ENCODE peak calls at places on chromosomes 11 and 22, in four cellular contexts. Z is HepG2, N is K562, X is H1. G is an unnamed sample.

GRCh38 chr11:45161252-45162063 is 15.0 kb downstream of the PRDM11 start:
- DNase-seq in N (no peak), Z (no peak), X (no peak), G (no peak)

GRCh38 chr11:67732045-67732787 is 57.8 kb upstream of the ALDH3B2 start:
- DNase-seq in Z (no peak), X (no peak), N (peak), G (no peak)

GRCh38 chr22:40728731-40729189 is 49.5 kb downstream of the MCHR1 start:
- DNase-seq in X (no peak), Z (no peak), N (no peak), G (no peak)

GRCh38 chr22:45218974-45219373 is 21.7 kb downstream of the KIAA0930 start:
- DNase-seq in Z (no peak), N (no peak), X (no peak), G (peak)

GRCh38 chr11:61949169-61950034 is 749 bp upstream of the BEST1 start:
- DNase-seq in Z (peak), X (peak), N (peak), G (no peak)

GRCh38 chr11:57463596-57464342 is 3.4 kb downstream of the RTN4RL2 start:
- DNase-seq in N (no peak), X (no peak), Z (no peak), G (no peak)

GRCh38 chr22:41567452-41567768 is 6.6 kb downstream of the CSDC2 start:
- DNase-seq in N (no peak), X (no peak), Z (no peak), G (no peak)

GRCh38 chr11:106391771-106392412 is 314.4 kb downstream of the AASDHPPT start:
- DNase-seq in X (no peak), Z (no peak), N (no peak), G (no peak)

GRCh38 chr11:58392741-58393140 is 13.9 kb downstream of the OR5B3 start:
- DNase-seq in N (no peak), X (no peak), Z (peak), G (no peak)

GRCh38 chr22:46622081-46622521 is 1.9 kb downstream of the GRAMD4 start:
- DNase-seq in Z (no peak), X (no peak), N (no peak), G (no peak)

GRCh38 chr22:37077802-37078448 is 26.4 kb downstream of the KCTD17 start:
- DNase-seq in X (peak), Z (peak), N (peak), G (no peak)

GRCh38 chr22:24282401-24282800 is 11.8 kb downstream of the SPECC1L start:
- DNase-seq in N (no peak), Z (no peak), X (no peak), G (no peak)

GRCh38 chr22:20253161-20253560 is 15.0 kb downstream of the RTN4R start:
- DNase-seq in N (no peak), Z (no peak), X (no peak), G (no peak)

GRCh38 chr22:50307891-50308596 is 598 bp upstream of the PLXNB2 start:
- DNase-seq in X (no peak), Z (no peak), N (no peak), G (no peak)

DNA sequence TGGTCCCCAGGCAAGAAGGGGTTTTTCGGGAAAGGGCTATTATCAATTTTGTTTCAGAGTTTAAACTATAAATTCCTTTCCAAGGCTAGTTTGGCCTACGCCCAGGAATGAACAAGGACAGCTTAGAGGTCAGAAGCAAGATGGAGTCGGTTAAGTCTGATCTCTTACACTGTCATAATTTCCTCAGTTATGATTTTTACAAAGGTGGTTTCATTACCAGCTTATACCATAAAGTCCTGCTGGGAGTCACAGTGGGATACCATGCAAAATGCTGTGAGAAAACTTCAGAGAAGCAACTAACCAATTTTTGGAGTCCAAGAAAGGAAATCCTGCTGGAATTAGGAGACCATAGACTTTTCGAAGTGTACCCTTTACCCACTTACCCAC is 17.4 kb upstream of the ZC3H12C start:
- DNase-seq in Z (no peak), N (no peak), X (no peak), G (no peak)
- TF ChIP-seq SIN3A in Z (no peak), N (no peak), X (no peak), G (no peak)

DNA sequence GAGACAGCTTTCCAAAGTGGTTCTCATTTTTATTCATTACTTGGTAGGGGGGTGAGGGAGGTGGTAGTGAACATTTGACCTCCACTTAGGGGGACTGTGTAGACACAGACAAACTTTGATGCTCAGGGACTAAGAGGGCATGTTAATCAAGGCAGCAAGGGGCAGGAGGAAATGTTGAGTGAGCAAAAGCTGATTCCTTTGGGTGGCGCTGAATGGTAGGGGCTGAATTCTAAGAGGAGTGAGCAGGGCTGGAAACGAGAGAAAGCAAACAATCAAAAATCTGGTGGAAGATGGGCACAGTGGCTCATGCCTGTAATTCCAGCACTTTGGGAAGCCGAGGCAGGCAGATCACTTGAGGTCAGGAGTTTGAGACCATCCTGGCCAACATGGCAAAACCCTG is 164.8 kb upstream of the BDNF start:
- DNase-seq in Z (no peak), N (no peak), X (no peak), G (no peak)
- TF ChIP-seq MAX in Z (no peak), N (no peak), X (no peak), G (no peak)

DNA sequence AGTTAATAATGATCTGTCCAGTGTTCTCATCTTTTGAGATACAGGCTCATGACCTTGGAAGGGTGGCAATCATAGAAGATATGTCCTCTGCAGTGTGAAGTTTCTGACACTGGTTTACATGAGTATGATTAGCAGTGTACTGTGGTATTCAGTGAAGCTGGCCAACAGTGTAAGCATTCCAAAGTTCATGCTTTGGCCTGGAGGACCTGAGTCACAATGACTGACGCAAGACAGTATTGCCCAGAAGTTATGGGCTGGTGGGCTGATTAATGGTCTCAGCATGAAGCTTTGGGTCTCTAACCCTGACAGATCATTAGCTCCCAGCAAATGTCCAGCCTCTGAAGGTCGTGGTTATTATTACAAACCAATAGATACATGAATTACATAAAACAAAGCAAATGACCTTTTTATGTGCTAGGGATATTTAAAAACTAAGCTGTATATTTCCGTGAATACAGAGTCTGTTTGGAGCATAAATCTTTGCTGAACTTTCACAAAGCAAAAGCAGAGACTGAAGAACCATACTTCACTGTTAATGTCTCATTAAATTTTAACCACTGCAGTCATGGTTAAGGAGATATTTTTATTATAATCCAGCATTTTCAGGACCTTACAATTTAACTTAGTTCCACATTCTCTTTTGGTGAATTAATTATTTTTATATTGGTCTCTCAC is 28.3 kb upstream of the USP47 start:
- DNase-seq in X (no peak), N (no peak), Z (peak), G (no peak)
- TF ChIP-seq KDM1A in X (no peak), N (no peak), Z (no peak), G (no peak)

DNA sequence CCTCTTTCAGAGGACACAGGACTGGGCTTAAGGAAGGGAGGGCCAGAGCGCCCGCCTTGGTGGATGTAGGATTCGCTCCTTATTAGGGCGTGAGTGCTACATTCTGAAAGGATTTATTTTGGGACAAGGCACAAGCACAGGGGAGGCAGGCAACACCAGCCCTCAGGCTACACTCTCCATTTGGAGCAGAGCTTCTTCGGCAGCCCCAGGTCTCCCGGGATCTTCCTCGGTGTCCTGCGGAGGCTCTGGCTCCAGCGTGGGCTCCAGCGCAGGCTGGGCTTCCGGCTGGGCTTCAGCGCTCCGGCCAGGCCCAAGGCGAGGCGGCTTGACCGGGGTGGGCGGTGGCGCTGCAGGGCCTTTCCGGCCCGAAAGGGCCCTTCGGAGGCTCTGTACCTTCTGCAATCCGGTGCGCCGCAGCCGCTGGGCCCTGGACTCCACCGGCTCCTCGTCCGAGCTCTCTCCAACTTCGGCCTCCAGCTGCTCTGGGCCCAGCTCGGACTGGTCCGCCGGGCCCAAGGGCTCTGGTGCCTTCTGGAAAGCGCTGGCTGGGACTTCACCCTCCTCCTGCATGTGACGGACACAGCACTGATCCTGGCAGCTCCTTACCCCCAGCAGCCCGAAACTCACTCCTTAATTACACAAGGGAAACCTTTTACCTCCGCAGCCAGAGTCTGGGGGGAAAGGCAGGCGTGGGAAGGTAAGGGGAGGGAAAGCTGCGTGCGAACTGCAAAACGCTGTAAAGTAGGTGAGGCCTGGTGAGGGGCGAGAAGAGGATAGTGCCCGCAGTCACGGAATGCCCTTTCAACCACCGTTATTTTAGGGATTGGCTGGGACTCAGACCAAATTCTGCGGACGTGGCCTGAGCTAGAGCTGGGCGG is 1.1 kb downstream of the CAVIN3 start:
- DNase-seq in Z (no peak), X (no peak), N (no peak), G (no peak)
- TF ChIP-seq SIN3A in Z (no peak), X (no peak), N (no peak), G (no peak)

GRCh38 chr11:125072961-125073590 is 10.0 kb downstream of the SLC37A2 start:
- DNase-seq in X (no peak), Z (no peak), N (no peak), G (no peak)
- TF ChIP-seq MAX in X (no peak), Z (no peak), N (no peak), G (no peak)

GRCh38 chr11:130518164-130518563 is 69.7 kb downstream of the ADAMTS15 start:
- DNase-seq in X (no peak), Z (no peak), N (no peak), G (no peak)

GRCh38 chr11:130519128-130519932 is 70.9 kb downstream of the ADAMTS15 start:
- DNase-seq in N (no peak), Z (no peak), X (no peak), G (no peak)

GRCh38 chr11:130523166-130523565 is 74.7 kb downstream of the ADAMTS15 start:
- DNase-seq in X (no peak), N (no peak), Z (no peak), G (no peak)

GRCh38 chr11:130522284-130522961 is 74.0 kb downstream of the ADAMTS15 start:
- DNase-seq in N (peak), X (no peak), Z (peak), G (no peak)

DNA sequence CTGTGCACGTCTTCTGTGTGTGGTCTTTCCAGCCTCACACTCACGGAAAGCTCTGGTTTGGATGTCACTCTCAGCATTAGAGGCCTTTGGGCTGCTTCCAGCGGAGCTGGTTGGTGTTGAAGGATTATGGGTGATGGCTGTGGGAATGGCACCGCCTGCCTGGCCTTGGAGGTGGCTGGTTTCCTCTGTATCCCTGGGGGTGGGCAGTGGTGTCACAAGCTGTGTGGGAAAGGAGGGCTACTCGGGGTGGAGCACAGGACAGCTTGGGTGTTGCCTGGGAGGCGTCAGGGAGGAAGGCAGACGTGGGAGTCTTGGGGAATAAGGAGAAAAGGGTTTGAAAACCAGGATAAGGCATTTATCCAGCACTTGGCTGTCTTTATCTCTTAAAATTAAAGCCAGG is 71.8 kb downstream of the ADAMTS15 start:
- DNase-seq in N (no peak), Z (no peak), X (no peak), G (no peak)
- TF ChIP-seq KDM1A in N (no peak), Z (no peak), X (no peak), G (no peak)

DNA sequence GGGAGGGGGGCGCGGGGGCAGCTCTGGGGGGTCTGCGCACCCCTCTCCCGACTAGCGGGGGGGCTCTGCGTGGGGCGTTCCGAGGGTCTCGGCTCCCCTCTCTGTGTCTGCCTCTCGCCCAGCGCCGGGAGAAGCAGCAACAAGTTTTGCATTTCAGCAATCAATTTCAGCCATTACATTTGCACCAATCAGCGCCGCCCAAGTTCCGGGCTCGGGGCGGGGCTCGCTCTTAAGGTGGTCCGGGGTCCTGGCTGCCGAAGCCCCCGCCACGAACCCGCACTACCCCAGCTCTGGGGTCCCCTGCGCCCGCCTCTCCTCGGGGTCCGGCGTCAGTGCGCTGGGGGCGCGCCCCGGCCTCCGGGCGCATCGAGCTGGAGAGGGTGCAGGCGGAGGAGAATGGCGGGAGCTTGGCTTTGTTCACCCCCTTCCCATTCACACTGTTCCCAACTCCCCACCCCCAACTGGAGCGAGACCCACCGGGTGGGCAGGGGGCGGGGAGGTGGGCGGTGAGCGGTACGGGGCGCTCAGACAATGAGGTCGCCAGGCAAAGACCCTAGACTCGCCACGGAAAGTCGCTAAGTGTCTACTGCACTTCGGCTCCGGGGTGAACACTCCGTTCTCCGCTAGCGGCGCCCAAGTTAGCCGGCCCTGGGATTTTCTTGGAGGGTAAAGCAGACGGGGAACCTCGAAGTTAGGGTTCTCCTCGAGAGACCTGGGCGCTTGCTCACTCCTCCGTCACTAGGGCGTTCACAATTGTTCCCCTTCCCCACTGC is at the start of gene MN1:
- DNase-seq in N (no peak), Z (no peak), X (no peak), G (no peak)
- TF ChIP-seq SIN3A in N (no peak), Z (no peak), X (no peak), G (no peak)

GRCh38 chr11:13366266-13367026 is 88.9 kb downstream of the BMAL1 start:
- DNase-seq in X (no peak), N (no peak), Z (no peak), G (no peak)
- TF ChIP-seq MAX in X (no peak), N (no peak), Z (no peak), G (no peak)

DNA sequence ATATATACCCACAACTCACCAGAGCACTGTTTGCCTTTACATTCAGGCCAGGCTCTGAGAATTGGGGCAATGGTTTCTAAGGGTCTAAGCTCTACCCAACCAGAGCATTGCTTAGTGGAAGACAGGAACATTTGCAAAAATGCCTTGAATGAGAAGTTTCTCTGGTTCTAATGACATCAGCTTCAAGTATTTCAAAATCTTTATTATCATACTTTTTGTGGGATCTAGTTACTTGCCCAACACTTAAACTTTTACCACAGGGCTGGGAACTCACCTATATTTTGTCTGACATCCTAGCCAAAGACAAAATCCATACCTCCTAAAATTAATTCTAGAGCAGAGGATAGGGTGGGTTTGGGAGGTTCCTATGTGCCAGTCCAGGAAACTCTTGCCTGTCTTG is 51.5 kb downstream of the INSC start:
- DNase-seq in Z (no peak), N (no peak), X (no peak), G (no peak)
- TF ChIP-seq KDM1A in Z (no peak), N (no peak), X (no peak), G (no peak)

GRCh38 chr11:72338741-72339140 is 94.8 kb upstream of the PHOX2A start:
- DNase-seq in N (no peak), X (no peak), Z (no peak), G (no peak)

GRCh38 chr11:72348250-72348649 is 86.1 kb downstream of the CLPB start:
- DNase-seq in X (no peak), Z (no peak), N (no peak), G (no peak)

GRCh38 chr11:72338266-72338665 is 94.3 kb upstream of the PHOX2A start:
- DNase-seq in X (no peak), N (no peak), Z (no peak), G (no peak)

GRCh38 chr11:72347691-72348090 is 86.6 kb downstream of the CLPB start:
- DNase-seq in Z (no peak), N (no peak), X (no peak), G (no peak)

DNA sequence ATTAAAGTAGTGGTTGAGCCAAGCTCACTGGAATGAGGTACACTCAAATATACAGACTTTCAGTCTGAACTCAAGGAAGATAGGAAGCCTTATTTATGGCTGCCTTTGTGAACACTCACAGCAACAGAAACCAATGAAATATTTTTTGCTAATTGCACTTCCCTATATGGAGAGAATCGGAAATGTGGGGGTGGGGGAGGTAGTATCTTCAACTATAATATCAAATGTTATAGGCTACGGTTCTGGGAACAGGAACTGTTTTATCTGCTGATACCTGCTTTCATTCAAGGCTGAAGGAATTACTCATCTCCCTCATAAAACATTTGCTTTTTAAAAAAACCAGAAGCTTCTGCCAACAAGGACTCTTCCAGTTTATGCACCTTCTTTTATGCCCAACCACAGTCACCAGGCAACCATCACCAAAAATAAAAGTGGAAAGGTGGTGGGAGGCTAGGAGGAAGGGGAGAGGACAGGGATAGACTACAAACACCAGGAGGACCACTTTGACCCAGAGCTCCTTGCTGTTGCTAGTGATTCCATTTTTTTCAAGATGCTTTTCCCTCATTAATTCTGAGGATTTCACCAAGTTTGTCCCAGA is 91.1 kb downstream of the CLPB start:
- DNase-seq in Z (no peak), N (no peak), X (no peak), G (no peak)
- TF ChIP-seq SIN3A in Z (no peak), N (no peak), X (no peak), G (no peak)